ENCODE peak calls at places on chromosome 5, in six cellular contexts. One of them, this sample, is unnamed.

GRCh38 chr5:36252722-36253340 is 11.1 kb upstream of the NADK2 start:
- DNase-seq in activated CD8-positive, alpha-beta T cell treated with anti-CD3 and anti-CD28 coated beads for 36 hours: no peak
- DNase-seq in globus pallidus: peak
- DNase-seq in skeletal muscle cell: peak
- DNase-seq in choroid plexus epithelial cell: peak
- DNase-seq in dorsolateral prefrontal cortex: no peak
- DNase-seq in this sample: no peak

GRCh38 chr5:92907914-92908606 is 673.0 kb downstream of the NR2F1-AS1 start:
- DNase-seq in activated CD8-positive, alpha-beta T cell treated with anti-CD3 and anti-CD28 coated beads for 36 hours: no peak
- DNase-seq in globus pallidus: no peak
- DNase-seq in skeletal muscle cell: peak
- DNase-seq in choroid plexus epithelial cell: peak
- DNase-seq in dorsolateral prefrontal cortex: no peak
- DNase-seq in this sample: no peak

GRCh38 chr5:1343931-1344901 is 683 bp downstream of the CLPTM1L start:
- DNase-seq in activated CD8-positive, alpha-beta T cell treated with anti-CD3 and anti-CD28 coated beads for 36 hours: peak
- DNase-seq in globus pallidus: no peak
- DNase-seq in skeletal muscle cell: no peak
- DNase-seq in choroid plexus epithelial cell: peak
- DNase-seq in dorsolateral prefrontal cortex: no peak
- DNase-seq in this sample: no peak

GRCh38 chr5:167644619-167645018 is 646.8 kb upstream of the WWC1 start:
- DNase-seq in activated CD8-positive, alpha-beta T cell treated with anti-CD3 and anti-CD28 coated beads for 36 hours: no peak
- DNase-seq in globus pallidus: no peak
- DNase-seq in skeletal muscle cell: no peak
- DNase-seq in choroid plexus epithelial cell: peak
- DNase-seq in dorsolateral prefrontal cortex: no peak
- DNase-seq in this sample: no peak

GRCh38 chr5:139744471-139745120 is 51.0 kb upstream of the PSD2 start:
- DNase-seq in activated CD8-positive, alpha-beta T cell treated with anti-CD3 and anti-CD28 coated beads for 36 hours: no peak
- DNase-seq in globus pallidus: peak
- DNase-seq in skeletal muscle cell: peak
- DNase-seq in choroid plexus epithelial cell: no peak
- DNase-seq in dorsolateral prefrontal cortex: peak
- DNase-seq in this sample: no peak

GRCh38 chr5:159824188-159825153 is 91.8 kb upstream of the ADRA1B start:
- DNase-seq in activated CD8-positive, alpha-beta T cell treated with anti-CD3 and anti-CD28 coated beads for 36 hours: no peak
- DNase-seq in globus pallidus: no peak
- DNase-seq in skeletal muscle cell: no peak
- DNase-seq in choroid plexus epithelial cell: no peak
- DNase-seq in dorsolateral prefrontal cortex: no peak
- DNase-seq in this sample: no peak

GRCh38 chr5:165630211-165630866 is 2124.9 kb downstream of the MAT2B start:
- DNase-seq in activated CD8-positive, alpha-beta T cell treated with anti-CD3 and anti-CD28 coated beads for 36 hours: peak
- DNase-seq in globus pallidus: peak
- DNase-seq in skeletal muscle cell: peak
- DNase-seq in choroid plexus epithelial cell: peak
- DNase-seq in dorsolateral prefrontal cortex: no peak
- DNase-seq in this sample: peak

GRCh38 chr5:143134269-143134668 is 269.2 kb downstream of the NR3C1 start:
- DNase-seq in activated CD8-positive, alpha-beta T cell treated with anti-CD3 and anti-CD28 coated beads for 36 hours: no peak
- DNase-seq in globus pallidus: no peak
- DNase-seq in skeletal muscle cell: no peak
- DNase-seq in choroid plexus epithelial cell: no peak
- DNase-seq in dorsolateral prefrontal cortex: no peak
- DNase-seq in this sample: no peak

GRCh38 chr5:82257729-82258128 is 20.4 kb downstream of the RPS23 start:
- DNase-seq in activated CD8-positive, alpha-beta T cell treated with anti-CD3 and anti-CD28 coated beads for 36 hours: no peak
- DNase-seq in globus pallidus: no peak
- DNase-seq in skeletal muscle cell: no peak
- DNase-seq in choroid plexus epithelial cell: peak
- DNase-seq in dorsolateral prefrontal cortex: no peak
- DNase-seq in this sample: no peak

GRCh38 chr5:6705088-6705487 is 8.1 kb upstream of the TENT4A start:
- DNase-seq in activated CD8-positive, alpha-beta T cell treated with anti-CD3 and anti-CD28 coated beads for 36 hours: peak
- DNase-seq in globus pallidus: no peak
- DNase-seq in skeletal muscle cell: no peak
- DNase-seq in choroid plexus epithelial cell: no peak
- DNase-seq in dorsolateral prefrontal cortex: no peak
- DNase-seq in this sample: no peak

GRCh38 chr5:132759114-132760042 is 12.2 kb downstream of the CCNI2 start:
- DNase-seq in activated CD8-positive, alpha-beta T cell treated with anti-CD3 and anti-CD28 coated beads for 36 hours: no peak
- DNase-seq in globus pallidus: no peak
- DNase-seq in skeletal muscle cell: no peak
- DNase-seq in choroid plexus epithelial cell: no peak
- DNase-seq in dorsolateral prefrontal cortex: no peak
- DNase-seq in this sample: no peak

GRCh38 chr5:64670277-64670676 is 20.0 kb upstream of the SHISAL2B start:
- DNase-seq in activated CD8-positive, alpha-beta T cell treated with anti-CD3 and anti-CD28 coated beads for 36 hours: no peak
- DNase-seq in globus pallidus: no peak
- DNase-seq in skeletal muscle cell: no peak
- DNase-seq in choroid plexus epithelial cell: no peak
- DNase-seq in dorsolateral prefrontal cortex: no peak
- DNase-seq in this sample: no peak

GRCh38 chr5:32504923-32505596 is 60.5 kb upstream of the ZFR start:
- DNase-seq in activated CD8-positive, alpha-beta T cell treated with anti-CD3 and anti-CD28 coated beads for 36 hours: no peak
- DNase-seq in globus pallidus: peak
- DNase-seq in skeletal muscle cell: peak
- DNase-seq in choroid plexus epithelial cell: peak
- DNase-seq in dorsolateral prefrontal cortex: peak
- DNase-seq in this sample: peak

GRCh38 chr5:140648132-140648432 is 453 bp downstream of the IK start:
- DNase-seq in activated CD8-positive, alpha-beta T cell treated with anti-CD3 and anti-CD28 coated beads for 36 hours: no peak
- DNase-seq in globus pallidus: no peak
- DNase-seq in skeletal muscle cell: no peak
- DNase-seq in choroid plexus epithelial cell: no peak
- DNase-seq in dorsolateral prefrontal cortex: no peak
- DNase-seq in this sample: peak

GRCh38 chr5:616342-617039 is 4.4 kb downstream of the CEP72 start:
- DNase-seq in activated CD8-positive, alpha-beta T cell treated with anti-CD3 and anti-CD28 coated beads for 36 hours: peak
- DNase-seq in globus pallidus: no peak
- DNase-seq in skeletal muscle cell: no peak
- DNase-seq in choroid plexus epithelial cell: peak
- DNase-seq in dorsolateral prefrontal cortex: peak
- DNase-seq in this sample: no peak

GRCh38 chr5:103021310-103021709 is 98.6 kb downstream of the GIN1 start:
- DNase-seq in activated CD8-positive, alpha-beta T cell treated with anti-CD3 and anti-CD28 coated beads for 36 hours: no peak
- DNase-seq in globus pallidus: no peak
- DNase-seq in skeletal muscle cell: no peak
- DNase-seq in choroid plexus epithelial cell: peak
- DNase-seq in dorsolateral prefrontal cortex: no peak
- DNase-seq in this sample: no peak

GRCh38 chr5:120991569-120991968 is 527.5 kb downstream of the PRR16 start:
- DNase-seq in activated CD8-positive, alpha-beta T cell treated with anti-CD3 and anti-CD28 coated beads for 36 hours: no peak
- DNase-seq in globus pallidus: no peak
- DNase-seq in skeletal muscle cell: no peak
- DNase-seq in choroid plexus epithelial cell: no peak
- DNase-seq in dorsolateral prefrontal cortex: no peak
- DNase-seq in this sample: no peak

GRCh38 chr5:112635771-112636170 is 101.9 kb upstream of the APC start:
- DNase-seq in activated CD8-positive, alpha-beta T cell treated with anti-CD3 and anti-CD28 coated beads for 36 hours: no peak
- DNase-seq in globus pallidus: no peak
- DNase-seq in skeletal muscle cell: no peak
- DNase-seq in choroid plexus epithelial cell: no peak
- DNase-seq in dorsolateral prefrontal cortex: no peak
- DNase-seq in this sample: no peak

GRCh38 chr5:51838459-51839253 is 455.4 kb downstream of the ISL1 start:
- DNase-seq in activated CD8-positive, alpha-beta T cell treated with anti-CD3 and anti-CD28 coated beads for 36 hours: no peak
- DNase-seq in globus pallidus: no peak
- DNase-seq in skeletal muscle cell: no peak
- DNase-seq in choroid plexus epithelial cell: no peak
- DNase-seq in dorsolateral prefrontal cortex: no peak
- DNase-seq in this sample: no peak

GRCh38 chr5:175663191-175664184 is 5.6 kb downstream of the HRH2 start:
- DNase-seq in activated CD8-positive, alpha-beta T cell treated with anti-CD3 and anti-CD28 coated beads for 36 hours: no peak
- DNase-seq in globus pallidus: no peak
- DNase-seq in skeletal muscle cell: no peak
- DNase-seq in choroid plexus epithelial cell: no peak
- DNase-seq in dorsolateral prefrontal cortex: no peak
- DNase-seq in this sample: no peak

GRCh38 chr5:592158-592557 is 20.0 kb upstream of the CEP72 start:
- DNase-seq in activated CD8-positive, alpha-beta T cell treated with anti-CD3 and anti-CD28 coated beads for 36 hours: no peak
- DNase-seq in globus pallidus: no peak
- DNase-seq in skeletal muscle cell: no peak
- DNase-seq in choroid plexus epithelial cell: no peak
- DNase-seq in dorsolateral prefrontal cortex: peak
- DNase-seq in this sample: no peak

GRCh38 chr5:91049800-91050199 is 333.3 kb downstream of the ARRDC3 start:
- DNase-seq in activated CD8-positive, alpha-beta T cell treated with anti-CD3 and anti-CD28 coated beads for 36 hours: no peak
- DNase-seq in globus pallidus: no peak
- DNase-seq in skeletal muscle cell: no peak
- DNase-seq in choroid plexus epithelial cell: peak
- DNase-seq in dorsolateral prefrontal cortex: no peak
- DNase-seq in this sample: no peak

GRCh38 chr5:34507948-34508347 is 148.2 kb upstream of the RAI14 start:
- DNase-seq in activated CD8-positive, alpha-beta T cell treated with anti-CD3 and anti-CD28 coated beads for 36 hours: no peak
- DNase-seq in globus pallidus: no peak
- DNase-seq in skeletal muscle cell: no peak
- DNase-seq in choroid plexus epithelial cell: no peak
- DNase-seq in dorsolateral prefrontal cortex: no peak
- DNase-seq in this sample: no peak

GRCh38 chr5:127302509-127302908 is 11.9 kb downstream of the MEGF10 start:
- DNase-seq in activated CD8-positive, alpha-beta T cell treated with anti-CD3 and anti-CD28 coated beads for 36 hours: no peak
- DNase-seq in globus pallidus: no peak
- DNase-seq in skeletal muscle cell: no peak
- DNase-seq in choroid plexus epithelial cell: no peak
- DNase-seq in dorsolateral prefrontal cortex: no peak
- DNase-seq in this sample: no peak

GRCh38 chr5:96492654-96493053 is 59.6 kb upstream of the PCSK1 start:
- DNase-seq in activated CD8-positive, alpha-beta T cell treated with anti-CD3 and anti-CD28 coated beads for 36 hours: no peak
- DNase-seq in globus pallidus: no peak
- DNase-seq in skeletal muscle cell: no peak
- DNase-seq in choroid plexus epithelial cell: peak
- DNase-seq in dorsolateral prefrontal cortex: no peak
- DNase-seq in this sample: no peak

GRCh38 chr5:139659673-139660072 is 11.5 kb downstream of the CXXC5 start:
- DNase-seq in activated CD8-positive, alpha-beta T cell treated with anti-CD3 and anti-CD28 coated beads for 36 hours: no peak
- DNase-seq in globus pallidus: no peak
- DNase-seq in skeletal muscle cell: no peak
- DNase-seq in choroid plexus epithelial cell: no peak
- DNase-seq in dorsolateral prefrontal cortex: no peak
- DNase-seq in this sample: no peak

GRCh38 chr5:83149671-83150070 is 72.3 kb downstream of the XRCC4 start:
- DNase-seq in activated CD8-positive, alpha-beta T cell treated with anti-CD3 and anti-CD28 coated beads for 36 hours: no peak
- DNase-seq in globus pallidus: no peak
- DNase-seq in skeletal muscle cell: peak
- DNase-seq in choroid plexus epithelial cell: peak
- DNase-seq in dorsolateral prefrontal cortex: no peak
- DNase-seq in this sample: no peak

GRCh38 chr5:64147379-64147778 is 18.3 kb upstream of the RNF180 start:
- DNase-seq in activated CD8-positive, alpha-beta T cell treated with anti-CD3 and anti-CD28 coated beads for 36 hours: no peak
- DNase-seq in globus pallidus: no peak
- DNase-seq in skeletal muscle cell: no peak
- DNase-seq in choroid plexus epithelial cell: no peak
- DNase-seq in dorsolateral prefrontal cortex: no peak
- DNase-seq in this sample: no peak

GRCh38 chr5:94389515-94389899 is 228.9 kb downstream of the KIAA0825 start:
- DNase-seq in activated CD8-positive, alpha-beta T cell treated with anti-CD3 and anti-CD28 coated beads for 36 hours: no peak
- DNase-seq in globus pallidus: no peak
- DNase-seq in skeletal muscle cell: no peak
- DNase-seq in choroid plexus epithelial cell: no peak
- DNase-seq in dorsolateral prefrontal cortex: no peak
- DNase-seq in this sample: no peak

GRCh38 chr5:149264432-149265069 is 7.1 kb upstream of the AFAP1L1 start:
- DNase-seq in activated CD8-positive, alpha-beta T cell treated with anti-CD3 and anti-CD28 coated beads for 36 hours: peak
- DNase-seq in globus pallidus: no peak
- DNase-seq in skeletal muscle cell: no peak
- DNase-seq in choroid plexus epithelial cell: no peak
- DNase-seq in dorsolateral prefrontal cortex: no peak
- DNase-seq in this sample: peak

GRCh38 chr5:78569441-78569840 is 79.1 kb downstream of the LHFPL2 start:
- DNase-seq in activated CD8-positive, alpha-beta T cell treated with anti-CD3 and anti-CD28 coated beads for 36 hours: no peak
- DNase-seq in globus pallidus: no peak
- DNase-seq in skeletal muscle cell: peak
- DNase-seq in choroid plexus epithelial cell: peak
- DNase-seq in dorsolateral prefrontal cortex: peak
- DNase-seq in this sample: no peak

GRCh38 chr5:1156033-1156753 is 44.3 kb upstream of the SLC12A7 start:
- DNase-seq in activated CD8-positive, alpha-beta T cell treated with anti-CD3 and anti-CD28 coated beads for 36 hours: no peak
- DNase-seq in globus pallidus: no peak
- DNase-seq in skeletal muscle cell: no peak
- DNase-seq in choroid plexus epithelial cell: no peak
- DNase-seq in dorsolateral prefrontal cortex: no peak
- DNase-seq in this sample: no peak

GRCh38 chr5:145360936-145361335 is 474.2 kb downstream of the PRELID2 start:
- DNase-seq in activated CD8-positive, alpha-beta T cell treated with anti-CD3 and anti-CD28 coated beads for 36 hours: no peak
- DNase-seq in globus pallidus: no peak
- DNase-seq in skeletal muscle cell: no peak
- DNase-seq in choroid plexus epithelial cell: peak
- DNase-seq in dorsolateral prefrontal cortex: no peak
- DNase-seq in this sample: no peak

GRCh38 chr5:133225671-133226152 is 173.9 kb downstream of the HSPA4 start:
- DNase-seq in activated CD8-positive, alpha-beta T cell treated with anti-CD3 and anti-CD28 coated beads for 36 hours: no peak
- DNase-seq in globus pallidus: no peak
- DNase-seq in skeletal muscle cell: no peak
- DNase-seq in choroid plexus epithelial cell: no peak
- DNase-seq in dorsolateral prefrontal cortex: no peak
- DNase-seq in this sample: no peak

GRCh38 chr5:138645778-138646575 is 70.8 kb upstream of the HSPA9 start:
- DNase-seq in activated CD8-positive, alpha-beta T cell treated with anti-CD3 and anti-CD28 coated beads for 36 hours: no peak
- DNase-seq in globus pallidus: no peak
- DNase-seq in skeletal muscle cell: no peak
- DNase-seq in choroid plexus epithelial cell: no peak
- DNase-seq in dorsolateral prefrontal cortex: peak
- DNase-seq in this sample: no peak

GRCh38 chr5:65213921-65214525 is 267.7 kb downstream of the ADAMTS6 start:
- DNase-seq in activated CD8-positive, alpha-beta T cell treated with anti-CD3 and anti-CD28 coated beads for 36 hours: no peak
- DNase-seq in globus pallidus: no peak
- DNase-seq in skeletal muscle cell: no peak
- DNase-seq in choroid plexus epithelial cell: peak
- DNase-seq in dorsolateral prefrontal cortex: no peak
- DNase-seq in this sample: peak

GRCh38 chr5:14297697-14298096 is 154.6 kb downstream of the TRIO start:
- DNase-seq in activated CD8-positive, alpha-beta T cell treated with anti-CD3 and anti-CD28 coated beads for 36 hours: no peak
- DNase-seq in globus pallidus: no peak
- DNase-seq in skeletal muscle cell: no peak
- DNase-seq in choroid plexus epithelial cell: no peak
- DNase-seq in dorsolateral prefrontal cortex: no peak
- DNase-seq in this sample: no peak

GRCh38 chr5:110478899-110479298 is 247.6 kb downstream of the TMEM232 start:
- DNase-seq in activated CD8-positive, alpha-beta T cell treated with anti-CD3 and anti-CD28 coated beads for 36 hours: no peak
- DNase-seq in globus pallidus: no peak
- DNase-seq in skeletal muscle cell: peak
- DNase-seq in choroid plexus epithelial cell: peak
- DNase-seq in dorsolateral prefrontal cortex: no peak
- DNase-seq in this sample: no peak

GRCh38 chr5:60927450-60927849 is 17.4 kb downstream of the ERCC8 start:
- DNase-seq in activated CD8-positive, alpha-beta T cell treated with anti-CD3 and anti-CD28 coated beads for 36 hours: no peak
- DNase-seq in globus pallidus: no peak
- DNase-seq in skeletal muscle cell: no peak
- DNase-seq in choroid plexus epithelial cell: no peak
- DNase-seq in dorsolateral prefrontal cortex: no peak
- DNase-seq in this sample: no peak

GRCh38 chr5:72441861-72442540 is 65.2 kb downstream of the ZNF366 start:
- DNase-seq in activated CD8-positive, alpha-beta T cell treated with anti-CD3 and anti-CD28 coated beads for 36 hours: no peak
- DNase-seq in globus pallidus: no peak
- DNase-seq in skeletal muscle cell: peak
- DNase-seq in choroid plexus epithelial cell: peak
- DNase-seq in dorsolateral prefrontal cortex: no peak
- DNase-seq in this sample: no peak

This sample was measured in Jurkat, Clone E6-1.